ENCODE peak calls at places on chromosomes 2 and 18, in six cellular contexts. F is activated CD4-positive, alpha-beta T cell treated with anti-CD3 and anti-CD28 coated beads, Interleukin-2, amount 10 ng/mL, durations not matched to agents 7 days and 5 days; Y is colonic mucosa; G is neural progenitor cell; I is T follicular helper cell; J is iPS-NIHi11. S is an unnamed sample.

GRCh38 chr2:105454801-105455485 is 56.1 kb upstream of the FHL2 start:
- DNase-seq in F (no peak), Y (peak; percentile 58), G (peak; percentile 30), I (no peak), J (peak; percentile 57), S (no peak)

GRCh38 chr18:49811151-49811938 is 2.0 kb downstream of the ACAA2 start:
- DNase-seq in F (no peak), Y (no peak), G (peak; percentile 3), I (no peak), J (no peak), S (no peak)

GRCh38 chr2:138125306-138125900 is 161.1 kb downstream of the HNMT start:
- DNase-seq in F (no peak), Y (no peak), G (no peak), I (no peak), J (no peak), S (no peak)

GRCh38 chr2:38776531-38776930 is 1.5 kb upstream of the GEMIN6 start:
- DNase-seq in F (no peak), Y (no peak), G (no peak), I (no peak), J (no peak), S (no peak)

GRCh38 chr2:132991464-132992045 is 321.6 kb upstream of the LYPD1 start:
- DNase-seq in F (no peak), Y (no peak), G (no peak), I (no peak), J (no peak), S (no peak)

GRCh38 chr2:148994341-148994740 is 44.2 kb upstream of the LYPD6B start:
- DNase-seq in F (no peak), Y (peak; percentile 82), G (no peak), I (no peak), J (no peak), S (peak; percentile 75)

GRCh38 chr2:84474176-84474575 is 15.1 kb upstream of the SUCLG1 start:
- DNase-seq in F (no peak), Y (no peak), G (no peak), I (no peak), J (no peak), S (peak; percentile 58)

GRCh38 chr2:219709261-219709867 is 81.9 kb downstream of the SLC4A3 start:
- DNase-seq in F (no peak), Y (no peak), G (no peak), I (no peak), J (no peak), S (no peak)

GRCh38 chr2:222142027-222142426 is 156.8 kb downstream of the PAX3 start:
- DNase-seq in F (no peak), Y (no peak), G (no peak), I (no peak), J (peak; percentile 34), S (no peak)

GRCh38 chr2:177242136-177242987 is 22.2 kb downstream of the NFE2L2 start:
- DNase-seq in F (no peak), Y (no peak), G (no peak), I (no peak), J (peak; percentile 47), S (peak; percentile 74)

GRCh38 chr2:240591784-240592183 is 5.2 kb downstream of the CAPN10 start:
- DNase-seq in F (no peak), Y (no peak), G (no peak), I (no peak), J (no peak), S (no peak)

GRCh38 chr2:234881413-234882241 is 70.2 kb upstream of the SH3BP4 start:
- DNase-seq in F (peak; percentile 47), Y (peak; percentile 95), G (peak; percentile 73), I (no peak), J (peak; percentile 94), S (peak; percentile 61)

GRCh38 chr2:157930728-157931127 is 54.6 kb upstream of the ACVR1 start:
- DNase-seq in F (no peak), Y (no peak), G (no peak), I (no peak), J (no peak), S (no peak)

GRCh38 chr2:48566582-48566981 is 36.6 kb downstream of the STON1 start:
- DNase-seq in F (no peak), Y (no peak), G (peak; percentile 35), I (no peak), J (peak; percentile 34), S (no peak)

GRCh38 chr2:12083713-12084420 is 337.4 kb downstream of the LPIN1 start:
- DNase-seq in F (no peak), Y (no peak), G (no peak), I (no peak), J (no peak), S (no peak)